ENCODE peak calls at places on chromosomes 4 and X, in four cellular contexts. D is K562, A is GM12878, V is HepG2. R is an unnamed sample.
A peak's percentile ranks its signal among the peaks of the same experiment; 100 is the strongest.

GRCh38 chrX:136658151-136658550 is 10.2 kb downstream of the CD40LG start:
- DNase-seq in D (no peak), A (no peak), V (no peak), R (no peak)

GRCh38 chr4:127809173-127809800 is 27.2 kb downstream of the HSPA4L start:
- DNase-seq in D (no peak), A (no peak), V (peak; percentile 4), R (peak; percentile 6)

GRCh38 chr4:7323872-7324650 is 110.7 kb downstream of the PSAPL1 start:
- DNase-seq in D (no peak), A (no peak), V (peak; percentile 7), R (peak; percentile 77)

GRCh38 chrX:71618303-71618721 is at the start of gene CXCR3:
- DNase-seq in D (no peak), A (peak; percentile 83), V (no peak), R (no peak)

GRCh38 chrX:37686348-37686736 is 751 bp downstream of the XK start:
- DNase-seq in D (no peak), A (no peak), V (no peak), R (no peak)

GRCh38 chr4:154732669-154733068 is 11.1 kb upstream of the LRAT start:
- DNase-seq in D (no peak), A (no peak), V (no peak), R (no peak)

GRCh38 chrX:40908857-40909475 is 173.6 kb upstream of the MED14 start:
- DNase-seq in D (no peak), A (no peak), V (no peak), R (peak; percentile 30)

GRCh38 chr4:33086351-33086900 is 2366.3 kb downstream of the PCDH7 start:
- DNase-seq in D (no peak), A (no peak), V (no peak), R (no peak)

GRCh38 chrX:71496476-71496875 is 36.4 kb upstream of the OGT start:
- DNase-seq in D (no peak), A (no peak), V (no peak), R (no peak)

GRCh38 chr4:67436742-67437141 is 108.6 kb downstream of the CENPC start:
- DNase-seq in D (no peak), A (peak; percentile 8), V (no peak), R (no peak)

GRCh38 chr4:10173039-10173753 is 56.6 kb upstream of the WDR1 start:
- DNase-seq in D (peak; percentile 84), A (no peak), V (no peak), R (no peak)

GRCh38 chrX:110665636-110666035 is 130.0 kb downstream of the CHRDL1 start:
- DNase-seq in D (peak; percentile 8), A (no peak), V (peak; percentile 7), R (peak; percentile 8)

GRCh38 chr4:41517747-41518146 is 20.2 kb upstream of the LIMCH1 start:
- DNase-seq in D (no peak), A (no peak), V (no peak), R (no peak)

GRCh38 chr4:44351069-44351468 is 97.5 kb downstream of the KCTD8 start:
- DNase-seq in D (no peak), A (no peak), V (no peak), R (no peak)

DNA sequence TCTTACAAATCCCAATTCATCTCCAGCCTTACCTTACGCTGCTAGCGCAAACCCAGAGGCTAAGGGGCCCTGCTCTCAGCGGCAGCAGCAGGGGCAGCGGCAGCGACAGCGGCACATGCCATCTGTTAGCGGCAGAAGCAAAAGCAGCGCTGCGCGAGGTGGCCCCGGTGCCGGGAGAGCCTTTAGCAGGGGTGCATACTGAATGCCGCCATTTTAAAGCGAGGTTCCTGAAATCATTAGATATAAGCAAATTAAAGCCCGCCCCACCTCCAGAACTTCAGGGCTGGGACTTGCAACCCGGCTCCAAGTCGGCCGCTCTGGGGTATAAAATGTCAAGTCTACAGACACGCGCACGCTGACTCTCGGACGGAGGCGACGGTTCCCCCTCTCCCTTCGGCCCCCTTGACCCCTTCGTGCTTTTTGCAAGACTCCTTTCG is at the start of gene MBNL3:
- DNase-seq in D (no peak), A (no peak), V (peak; percentile 33), R (peak; percentile 20)
- TF ChIP-seq ESRRA in D (no peak), A (no peak), V (no peak), R (no peak)

GRCh38 chrX:147699061-147699460 is 212.7 kb upstream of the FMR1 start:
- DNase-seq in D (no peak), A (no peak), V (no peak), R (no peak)
- TF ChIP-seq RFX5 in D (no peak), A (no peak), V (no peak), R (no peak)

DNA sequence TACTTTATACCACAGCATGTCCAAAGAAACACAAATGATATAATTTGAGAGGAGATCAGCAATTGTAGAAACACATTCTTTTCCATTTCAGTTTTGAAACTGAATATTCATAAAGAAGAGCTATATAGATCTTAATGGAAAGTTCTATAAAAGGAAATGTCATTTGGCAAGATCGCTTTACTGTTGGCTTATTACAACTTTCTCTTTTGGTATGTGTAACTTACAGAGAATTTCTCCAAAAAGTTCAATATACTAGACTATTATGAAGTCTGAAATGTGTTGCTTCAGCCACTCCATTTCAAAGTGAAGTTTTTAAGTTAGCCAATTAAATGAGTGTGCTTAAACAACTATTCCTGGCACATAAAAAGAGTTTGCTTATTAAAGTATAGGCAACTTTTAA is 157.9 kb downstream of the ARAP2 start:
- DNase-seq in D (no peak), A (no peak), V (no peak), R (no peak)
- TF ChIP-seq ESRRA in D (no peak), A (no peak), V (no peak), R (no peak)

GRCh38 chr4:52037730-52038108 is 380 bp downstream of the SGCB start:
- DNase-seq in D (no peak), A (no peak), V (no peak), R (peak; percentile 12)
- TF ChIP-seq RFX5 in D (no peak), A (no peak), V (no peak), R (no peak)

DNA sequence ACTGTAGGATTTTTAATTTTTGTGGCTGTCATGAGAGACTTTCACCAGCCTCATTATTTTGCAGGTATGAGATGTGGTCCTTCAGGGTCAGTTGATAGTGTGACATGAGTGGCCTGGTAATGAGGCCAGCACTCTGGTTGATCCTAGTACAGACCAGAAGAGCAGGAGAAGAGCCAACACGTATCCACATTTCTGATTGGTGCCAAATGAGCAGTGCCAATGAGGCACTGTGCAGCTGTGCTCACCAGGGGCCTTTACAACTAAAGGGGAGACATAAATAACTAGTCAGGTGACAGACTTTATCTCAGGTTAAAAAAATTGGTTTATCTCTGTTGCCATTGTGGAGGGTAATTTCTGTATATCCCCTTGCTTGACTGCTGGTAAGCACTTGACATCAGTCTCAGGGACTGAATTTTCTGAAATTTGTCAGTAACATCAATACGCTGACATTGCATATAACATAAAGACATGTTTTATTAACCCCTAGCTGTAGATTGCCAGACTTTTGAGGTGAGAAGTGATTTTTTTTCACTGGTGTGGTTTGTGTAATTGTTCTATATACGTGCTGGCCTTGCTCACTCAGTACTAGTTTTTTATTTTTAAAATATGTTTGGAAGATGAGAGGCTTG is 101.2 kb downstream of the AFF1 start:
- DNase-seq in D (no peak), A (no peak), V (no peak), R (no peak)
- TF ChIP-seq ESRRA in D (no peak), A (no peak), V (no peak), R (no peak)

GRCh38 chrX:153409414-153410101 is 1.7 kb upstream of the ZFP92 start:
- DNase-seq in D (no peak), A (no peak), V (peak; percentile 79), R (no peak)
- TF ChIP-seq RFX5 in D (no peak), A (no peak), V (no peak), R (no peak)

GRCh38 chr4:60656171-60656570 is 544.0 kb upstream of the ADGRL3 start:
- DNase-seq in D (no peak), A (no peak), V (no peak), R (no peak)
- TF ChIP-seq ESRRA in D (no peak), A (no peak), V (no peak), R (no peak)